ENCODE peak calls at places on chromosomes 6 and 20, in four cellular contexts. U is BJ, Y is adrenal gland, N is astrocyte of the cerebellum. T is an unnamed sample.

GRCh38 chr6:149075616-149076354 is 241.7 kb upstream of the TAB2 start:
- DNase-seq in Y (no peak), U (no peak), N (peak), T (no peak)

GRCh38 chr6:63816401-63816975 is 180.9 kb downstream of the PHF3 start:
- DNase-seq in Y (no peak), N (no peak), U (no peak), T (no peak)

GRCh38 chr6:120557554-120557953 is 776.7 kb downstream of the TBC1D32 start:
- DNase-seq in N (no peak), Y (no peak), U (no peak), T (no peak)

GRCh38 chr6:17393335-17394191 is at the start of gene CAP2:
- DNase-seq in N (no peak), Y (peak), U (peak), T (no peak)

GRCh38 chr20:11001767-11002540 is 328.2 kb upstream of the JAG1 start:
- DNase-seq in N (no peak), Y (no peak), U (no peak), T (peak)

GRCh38 chr6:80527552-80528052 is 421.1 kb downstream of the BCKDHB start:
- DNase-seq in N (no peak), U (no peak), Y (no peak), T (no peak)

GRCh38 chr6:25556516-25556915 is 95.5 kb upstream of the SCGN start:
- DNase-seq in Y (peak), N (peak), U (peak), T (peak)

GRCh38 chr20:8480597-8480996 is 348.5 kb downstream of the PLCB1 start:
- DNase-seq in Y (no peak), U (no peak), N (no peak), T (no peak)

GRCh38 chr20:17614812-17615644 is 45.2 kb downstream of the DSTN start:
- DNase-seq in N (no peak), Y (no peak), U (no peak), T (no peak)

GRCh38 chr6:155215906-155216305 is 47.9 kb upstream of the CLDN20 start:
- DNase-seq in Y (no peak), U (no peak), N (no peak), T (no peak)

GRCh38 chr6:48826884-48827701 is 636.0 kb downstream of the MMUT start:
- DNase-seq in Y (peak), U (peak), N (no peak), T (peak)

GRCh38 chr6:28351087-28351486 is 1.3 kb downstream of the ZKSCAN3 start:
- DNase-seq in Y (no peak), N (no peak), U (no peak), T (no peak)

GRCh38 chr6:1313364-1313754 is 1.5 kb downstream of the FOXQ1 start:
- DNase-seq in N (no peak), U (no peak), Y (no peak), T (no peak)

GRCh38 chr6:136284909-136285308 is 4.7 kb downstream of the BCLAF1 start:
- DNase-seq in N (no peak), U (no peak), Y (no peak), T (peak)

GRCh38 chr6:169453221-169453620 is 199.6 kb upstream of the THBS2 start:
- DNase-seq in N (no peak), U (peak), Y (no peak), T (no peak)

GRCh38 chr6:147204060-147204785 is at the start of gene STXBP5:
- DNase-seq in N (no peak), U (no peak), Y (peak), T (no peak)

GRCh38 chr6:143823463-143824006 is 19.6 kb upstream of the LTV1 start:
- DNase-seq in N (no peak), U (no peak), Y (no peak), T (no peak)

GRCh38 chr6:88165877-88166492 is at the start of gene CNR1:
- DNase-seq in U (no peak), N (no peak), Y (peak), T (no peak)

GRCh38 chr6:133286765-133287164 is 45.6 kb downstream of the EYA4 start:
- DNase-seq in N (no peak), Y (no peak), U (no peak), T (no peak)
- TF ChIP-seq CTCF in N (peak), Y (no peak), U (peak), T (peak)

DNA sequence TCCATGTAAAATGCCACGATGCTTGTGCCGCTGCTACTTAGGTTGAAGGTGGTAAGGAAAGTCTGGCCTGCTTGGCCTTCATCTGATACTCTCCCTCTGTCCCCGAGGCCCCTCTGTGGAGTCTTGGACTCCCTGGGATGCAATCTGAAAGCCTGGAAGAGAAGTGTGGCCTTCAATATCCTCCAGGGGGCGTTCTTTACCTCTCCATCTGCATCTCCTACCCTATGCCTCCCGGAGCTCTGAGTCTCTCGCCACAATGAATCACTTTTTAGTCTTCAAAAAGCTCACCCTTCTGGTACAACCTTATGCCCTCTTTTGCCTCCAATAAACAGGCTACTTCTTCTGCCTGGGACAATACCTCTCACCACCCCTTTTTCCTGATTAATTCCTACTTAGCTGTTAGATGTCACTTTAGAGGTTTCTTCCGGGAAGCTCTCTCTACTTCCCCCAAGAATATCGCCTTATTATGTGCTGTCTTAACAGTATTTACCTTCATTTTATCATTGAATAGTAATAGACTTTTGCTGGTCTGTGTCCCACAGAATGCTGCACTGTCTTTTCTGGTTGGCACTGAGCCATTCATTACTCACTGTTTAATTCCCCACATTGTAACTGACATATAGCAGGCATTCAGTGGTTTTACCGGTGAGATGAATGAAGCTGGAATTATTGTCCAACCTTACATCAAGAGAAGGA is 13.9 kb upstream of the ATG5 start:
- DNase-seq in U (peak), N (peak), Y (peak), T (peak)
- H3K4me3 ChIP-seq in U (no peak), N (no peak), Y (no peak), T (no peak)

DNA sequence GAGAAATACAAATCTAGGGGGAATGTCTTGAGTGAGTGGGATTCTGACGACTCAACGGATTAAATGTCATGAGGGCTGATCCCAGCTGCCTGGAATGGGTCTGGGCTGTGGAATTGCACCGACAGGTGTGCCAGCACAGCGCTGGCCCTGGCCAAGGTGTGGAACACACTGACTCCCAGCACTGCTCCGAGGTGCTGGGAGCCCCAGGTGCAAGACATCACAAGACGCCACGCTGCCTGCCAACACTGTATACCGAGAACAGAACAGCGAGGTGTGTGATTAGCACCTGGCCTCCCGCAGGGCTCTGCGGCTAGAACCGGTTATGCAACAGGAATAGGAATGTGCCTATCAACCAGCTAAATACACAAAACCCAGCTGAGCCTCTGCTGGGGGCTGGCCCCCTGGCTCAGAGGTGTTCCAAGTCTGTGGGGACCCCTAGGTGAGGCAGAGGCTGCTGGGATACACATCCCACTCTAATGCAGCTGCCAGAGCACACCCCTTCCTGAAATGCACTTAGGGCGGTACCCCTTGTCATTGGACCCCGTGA is 24.8 kb upstream of the APMAP start:
- DNase-seq in N (no peak), U (no peak), Y (no peak), T (no peak)
- TF ChIP-seq CTCF in N (no peak), U (no peak), Y (no peak), T (no peak)

DNA sequence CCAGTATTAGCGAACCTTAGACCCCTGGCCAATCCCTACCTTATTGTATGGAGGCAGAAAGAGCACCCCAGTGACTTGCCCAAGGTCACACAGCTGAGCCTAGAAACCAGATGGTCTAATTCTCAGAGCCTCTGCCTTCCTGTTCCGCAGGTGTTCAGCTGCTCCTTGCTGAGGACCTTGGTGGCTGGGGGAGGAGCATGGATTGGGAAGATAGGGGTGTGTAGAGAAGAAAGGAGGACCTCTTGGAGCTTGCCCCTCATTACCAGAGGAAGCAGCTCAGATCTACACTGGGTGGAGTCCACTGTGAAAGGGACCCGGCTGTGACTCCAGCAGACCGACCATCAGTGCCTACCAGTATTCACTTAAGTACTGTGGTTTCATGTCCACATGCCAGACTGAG is 15.2 kb downstream of the FOXP4 start:
- DNase-seq in Y (no peak), N (no peak), U (no peak), T (no peak)
- H3K4me3 ChIP-seq in Y (no peak), N (no peak), U (no peak), T (no peak)

DNA sequence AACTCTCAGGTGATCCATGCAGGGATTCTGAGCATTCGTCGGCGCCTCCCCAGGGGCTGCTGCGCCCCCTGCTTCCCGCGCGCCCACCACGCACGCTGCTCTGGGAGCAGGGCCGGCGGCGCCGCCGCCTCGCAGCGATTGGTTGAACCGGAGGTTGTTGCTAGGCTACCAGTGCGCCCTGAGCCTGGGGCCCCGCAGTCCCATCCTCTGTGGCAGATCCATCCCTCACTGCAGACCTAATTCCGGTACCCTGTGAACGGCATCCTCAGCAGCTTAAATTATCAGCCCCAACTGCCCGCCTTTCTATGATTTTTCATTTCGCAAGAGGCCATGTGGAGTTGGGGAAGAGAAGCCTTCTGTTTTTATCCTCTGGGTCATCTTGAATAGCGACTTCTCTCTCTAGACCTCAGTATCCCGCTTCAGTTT is 15.3 kb downstream of the PNPLA1 start:
- DNase-seq in Y (no peak), N (no peak), U (no peak), T (no peak)
- TF ChIP-seq CTCF in Y (no peak), N (no peak), U (no peak), T (no peak)

DNA sequence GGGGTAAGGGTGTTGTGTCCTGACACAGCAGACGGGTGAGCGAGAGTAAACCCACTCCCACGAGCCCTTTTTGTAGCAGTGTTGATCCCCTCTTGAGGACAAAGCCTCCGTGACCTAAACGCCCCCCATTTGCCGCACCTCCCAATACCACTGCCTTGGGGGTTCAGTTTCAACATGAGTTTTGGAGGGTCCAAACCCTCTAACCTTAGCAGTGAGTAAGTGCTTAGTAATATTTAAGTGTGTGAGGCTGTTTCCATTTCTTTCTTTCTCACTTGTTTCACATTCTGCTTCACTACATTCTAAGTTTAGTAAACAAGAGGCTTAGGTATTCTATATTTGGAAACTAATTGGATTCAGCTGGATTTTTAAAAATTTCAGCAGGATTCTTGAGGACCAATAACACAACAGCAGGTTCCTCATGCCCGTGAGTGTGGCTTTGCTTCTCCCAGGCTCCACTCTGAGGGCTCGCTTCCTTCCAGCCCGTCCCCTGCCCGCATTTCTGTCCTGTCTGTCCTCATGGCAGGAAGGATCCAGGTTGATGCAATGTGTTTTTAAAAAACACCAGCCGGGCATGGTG is 41.2 kb downstream of the SNX9 start:
- DNase-seq in N (no peak), U (no peak), Y (no peak), T (no peak)
- H3K4me3 ChIP-seq in N (no peak), U (no peak), Y (no peak), T (no peak)

T was measured in epithelial cell of proximal tubule.